ENCODE peak calls at places on chromosomes 1 and 21, in four cellular contexts. J is epithelial cell of esophagus, R is OCI-LY7, W is tibial nerve. N is an unnamed sample.

GRCh38 chr1:202844935-202845334 is 34.2 kb downstream of the PCAT6 start:
- DNase-seq in J (no peak), R (no peak), W (no peak), N (no peak)

GRCh38 chr1:183480971-183481431 is 8.7 kb downstream of the SMG7 start:
- DNase-seq in J (peak; percentile 44), R (peak; percentile 82), W (no peak), N (no peak)

GRCh38 chr1:94622757-94623156 is 81.2 kb upstream of the F3 start:
- DNase-seq in J (peak; percentile 94), R (no peak), W (no peak), N (no peak)

GRCh38 chr1:224381880-224382548 is 25.3 kb downstream of the CNIH4 start:
- DNase-seq in J (no peak), R (no peak), W (no peak), N (no peak)

GRCh38 chr1:112935474-112936289 is 20.3 kb downstream of the SLC16A1 start:
- DNase-seq in J (peak; percentile 59), R (peak; percentile 22), W (no peak), N (peak; percentile 42)

GRCh38 chr1:111221633-111222286 is 5.8 kb upstream of the CHI3L2 start:
- DNase-seq in J (peak; percentile 24), R (peak; percentile 93), W (no peak), N (peak; percentile 97)

GRCh38 chr21:45074818-45075605 is 632 bp downstream of the ADARB1 start:
- DNase-seq in J (peak; percentile 50), R (no peak), W (no peak), N (peak; percentile 70)

GRCh38 chr1:46575778-46576177 is 24.3 kb upstream of the KNCN start:
- DNase-seq in J (no peak), R (no peak), W (no peak), N (no peak)

GRCh38 chr1:240405751-240406150 is 206.2 kb downstream of the GREM2 start:
- DNase-seq in J (no peak), R (no peak), W (no peak), N (no peak)

GRCh38 chr1:47963568-47963973 is 33.6 kb downstream of the TRABD2B start:
- DNase-seq in J (no peak), R (no peak), W (peak; percentile 51), N (no peak)

GRCh38 chr1:44316231-44316759 is 38.8 kb downstream of the ERI3 start:
- DNase-seq in J (no peak), R (no peak), W (no peak), N (no peak)

GRCh38 chr1:185864889-185865288 is 130.7 kb downstream of the HMCN1 start:
- DNase-seq in J (peak; percentile 90), R (no peak), W (no peak), N (no peak)

GRCh38 chr21:37915941-37916794 is at the start of gene KCNJ6:
- DNase-seq in J (peak; percentile 49), R (no peak), W (no peak), N (peak; percentile 6)
- TF ChIP-seq CTCF in J (peak; percentile 47), R (no peak), W (no peak), N (peak; percentile 17)

GRCh38 chr1:2558030-2558400 is 1.8 kb downstream of the TNFRSF14 start:
- DNase-seq in J (no peak), R (no peak), W (no peak), N (no peak)

GRCh38 chr1:2554621-2555387 is 1.4 kb upstream of the TNFRSF14 start:
- DNase-seq in J (no peak), R (peak; percentile 70), W (no peak), N (peak; percentile 65)

GRCh38 chr1:2557146-2558029 is 1.2 kb downstream of the TNFRSF14 start:
- DNase-seq in J (no peak), R (no peak), W (no peak), N (no peak)

GRCh38 chr1:2555634-2556276 is 416 bp upstream of the TNFRSF14 start:
- DNase-seq in J (no peak), R (peak; percentile 45), W (peak; percentile 86), N (peak; percentile 95)

DNA sequence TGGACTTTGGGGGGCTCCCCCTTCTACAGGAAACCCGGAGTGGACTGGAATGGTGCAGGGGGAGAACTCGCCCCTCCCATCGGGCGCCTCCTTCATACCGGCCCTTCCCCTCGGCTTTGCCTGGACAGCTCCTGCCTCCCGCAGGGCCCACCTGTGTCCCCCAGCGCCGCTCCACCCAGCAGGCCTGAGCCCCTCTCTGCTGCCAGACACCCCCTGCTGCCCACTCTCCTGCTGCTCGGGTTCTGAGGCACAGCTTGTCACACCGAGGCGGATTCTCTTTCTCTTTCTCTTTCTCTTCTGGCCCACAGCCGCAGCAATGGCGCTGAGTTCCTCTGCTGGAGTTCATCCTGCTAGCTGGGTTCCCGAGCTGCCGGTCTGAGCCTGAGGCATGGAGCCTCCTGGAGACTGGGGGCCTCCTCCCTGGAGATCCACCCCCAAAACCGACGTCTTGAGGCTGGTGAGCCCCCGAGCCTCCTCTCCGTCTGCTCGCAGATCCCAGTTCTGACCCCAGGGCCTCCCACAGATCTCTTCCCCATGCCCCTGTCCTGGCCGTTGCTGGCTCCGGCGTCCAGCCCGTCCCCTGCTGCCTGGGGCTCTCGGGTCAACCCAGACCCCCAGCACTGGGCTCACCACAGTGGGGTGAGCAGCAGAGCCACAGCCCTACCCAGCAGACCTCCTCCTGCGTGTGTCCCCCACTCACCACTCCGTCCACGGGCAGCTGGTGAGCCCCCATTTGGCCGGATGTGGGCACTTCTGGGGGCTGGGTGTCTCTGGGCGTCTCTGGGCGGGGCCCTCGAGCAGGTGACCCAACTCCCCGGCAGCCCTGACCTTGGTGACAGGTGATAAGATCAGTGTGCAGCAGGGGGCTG is at the start of gene TNFRSF14:
- DNase-seq in J (peak; percentile 40), R (peak; percentile 70), W (no peak), N (peak; percentile 79)
- TF ChIP-seq CTCF in J (no peak), R (no peak), W (no peak), N (no peak)

DNA sequence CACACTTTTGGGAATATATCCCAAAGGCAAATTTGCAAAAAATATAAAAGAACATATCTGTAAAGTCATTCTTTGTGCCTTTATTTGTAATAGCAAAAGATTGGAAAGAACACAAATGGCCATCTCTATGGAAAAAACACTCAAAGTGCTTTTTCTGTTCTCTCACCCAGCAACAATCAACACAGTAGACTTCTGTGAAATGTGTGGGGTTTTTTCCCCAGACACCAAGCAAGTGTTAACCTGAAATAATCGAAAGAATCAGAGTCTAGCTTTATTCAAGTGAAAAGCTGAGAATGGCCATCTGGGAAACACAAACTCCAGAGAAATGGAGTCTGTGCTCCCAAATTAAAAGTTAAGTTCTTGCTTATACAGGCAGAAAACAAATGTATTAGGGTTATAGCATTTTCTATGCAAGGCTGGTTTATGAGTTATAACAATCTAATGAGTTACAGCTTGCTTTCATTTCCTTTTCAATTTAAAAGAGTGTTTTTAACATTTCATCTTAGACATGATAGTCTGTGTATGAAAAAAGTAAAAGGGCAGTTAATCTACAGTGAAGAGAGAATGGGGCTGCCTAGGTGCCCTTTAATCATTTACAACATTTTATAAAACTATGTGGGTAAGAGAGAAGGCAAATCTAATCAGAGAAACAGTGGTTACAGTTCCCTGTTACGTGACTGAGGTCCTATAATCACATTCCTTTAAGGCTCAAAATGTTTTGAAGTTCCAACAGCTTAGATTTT is 46.6 kb downstream of the SLC30A7 start:
- DNase-seq in J (no peak), R (no peak), W (no peak), N (no peak)
- TF ChIP-seq CTCF in J (no peak), R (no peak), W (no peak), N (no peak)

GRCh38 chr21:32682696-32683474 is 44.9 kb downstream of the SYNJ1 start:
- DNase-seq in J (no peak), R (no peak), W (no peak), N (no peak)

GRCh38 chr21:32693581-32693980 is 34.2 kb downstream of the SYNJ1 start:
- DNase-seq in J (no peak), R (no peak), W (no peak), N (no peak)

GRCh38 chr21:32690085-32690484 is 37.7 kb downstream of the SYNJ1 start:
- DNase-seq in J (no peak), R (no peak), W (no peak), N (no peak)

DNA sequence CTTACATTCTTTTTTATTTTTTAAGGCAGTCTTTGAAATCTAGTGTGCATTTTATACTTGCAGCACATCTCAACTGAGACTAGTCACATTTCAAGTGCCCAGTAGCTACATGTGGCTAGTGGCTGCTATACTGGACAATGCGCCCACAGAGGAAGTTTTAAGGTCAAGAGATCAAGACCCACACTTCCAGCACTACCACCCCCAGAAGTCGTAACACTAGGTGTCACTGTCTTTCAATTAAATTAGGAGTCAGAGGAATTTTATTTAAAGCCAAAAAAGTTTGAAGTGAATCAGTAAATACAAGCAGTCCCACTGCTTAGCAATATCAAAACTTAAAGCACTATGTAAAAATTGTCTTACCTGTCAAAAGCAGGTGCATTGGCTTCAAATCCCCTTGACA is 39.9 kb downstream of the SYNJ1 start:
- DNase-seq in J (no peak), R (peak; percentile 11), W (no peak), N (peak; percentile 14)
- TF ChIP-seq CTCF in J (no peak), R (peak; percentile 69), W (no peak), N (no peak)